ENCODE peak calls at places on chromosome 22, in six cellular contexts. K is fibroblast of mammary gland, J is cardiac muscle cell, I is fibroblast of the aortic adventitia, E is HepG2, R is AG10803. U is an unnamed sample.

GRCh38 chr22:22164541-22165272 is 79.9 kb upstream of the VPREB1 start:
- DNase-seq in R (no peak), E (no peak), J (no peak), K (no peak), I (no peak), U (no peak)

GRCh38 chr22:40908895-40909294 is 42.3 kb upstream of the RBX1 start:
- DNase-seq in K (no peak), R (no peak), I (no peak), J (no peak), E (no peak), U (no peak)

GRCh38 chr22:30033891-30034290 is 46.4 kb upstream of the HORMAD2 start:
- DNase-seq in I (no peak), K (no peak), E (no peak), J (no peak), R (no peak), U (no peak)

GRCh38 chr22:33883561-33883960 is 36.7 kb downstream of the LARGE1 start:
- DNase-seq in E (no peak), R (no peak), I (no peak), K (no peak), J (no peak), U (no peak)

GRCh38 chr22:36986242-36986821 is 32.9 kb downstream of the TST start:
- DNase-seq in E (no peak), K (peak; percentile 26), J (no peak), I (no peak), R (no peak), U (no peak)

GRCh38 chr22:47056361-47056760 is 293.9 kb downstream of the TBC1D22A start:
- DNase-seq in R (no peak), I (no peak), E (no peak), K (no peak), J (no peak), U (no peak)

GRCh38 chr22:36365020-36365411 is 22.8 kb downstream of the MYH9 start:
- DNase-seq in J (peak; percentile 90), E (no peak), R (peak; percentile 87), K (peak; percentile 100), I (peak; percentile 95), U (peak; percentile 95)

GRCh38 chr22:31286360-31287255 is 5.7 kb downstream of the PIK3IP1 start:
- DNase-seq in E (no peak), K (no peak), J (no peak), I (no peak), R (no peak), U (no peak)

GRCh38 chr22:49408102-49408836 is 419.4 kb downstream of the BRD1 start:
- DNase-seq in J (no peak), I (no peak), E (no peak), R (no peak), K (no peak), U (no peak)

GRCh38 chr22:44753189-44754042 is 1.0 kb downstream of the ARHGAP8 start:
- DNase-seq in R (peak; percentile 78), I (peak; percentile 88), E (no peak), J (peak; percentile 88), K (peak; percentile 58), U (peak; percentile 12)

GRCh38 chr22:17314472-17314871 is 54.8 kb upstream of the CECR2 start:
- DNase-seq in I (no peak), R (no peak), J (no peak), K (no peak), E (no peak), U (no peak)

GRCh38 chr22:44309137-44309536 is 3.6 kb downstream of the SHISAL1 start:
- DNase-seq in I (peak; percentile 97), J (peak; percentile 93), E (no peak), R (peak; percentile 97), K (peak; percentile 95), U (peak; percentile 95)

GRCh38 chr22:44159230-44159629 is 21.5 kb upstream of the PARVG start:
- DNase-seq in K (no peak), I (peak; percentile 89), E (no peak), J (peak; percentile 44), R (no peak), U (no peak)

GRCh38 chr22:50691521-50691920 is 18.9 kb downstream of the SHANK3 start:
- DNase-seq in E (peak; percentile 33), J (peak; percentile 62), R (peak; percentile 29), K (peak; percentile 62), I (peak; percentile 61), U (peak; percentile 43)

GRCh38 chr22:46586123-46586519 is 34.1 kb upstream of the GRAMD4 start:
- DNase-seq in I (no peak), E (no peak), R (no peak), K (no peak), J (no peak), U (no peak)

GRCh38 chr22:39244073-39244495 is 698 bp downstream of the PDGFB start:
- DNase-seq in E (no peak), J (no peak), R (no peak), I (no peak), K (no peak), U (no peak)

GRCh38 chr22:36267058-36267457 is 14.1 kb downstream of the APOL1 start:
- DNase-seq in K (no peak), E (no peak), I (no peak), J (no peak), R (no peak), U (no peak)

GRCh38 chr22:21585389-21585788 is 17.9 kb downstream of the UBE2L3 start:
- DNase-seq in K (no peak), J (no peak), I (no peak), E (no peak), R (no peak), U (no peak)

GRCh38 chr22:28935713-28936112 is 52.3 kb downstream of the ZNRF3 start:
- DNase-seq in K (no peak), I (no peak), R (no peak), J (no peak), E (no peak), U (no peak)
- TF ChIP-seq CTCF in K (no peak), I (peak; percentile 55), R (no peak), J (peak; percentile 27), E (no peak), U (peak; percentile 67)

DNA sequence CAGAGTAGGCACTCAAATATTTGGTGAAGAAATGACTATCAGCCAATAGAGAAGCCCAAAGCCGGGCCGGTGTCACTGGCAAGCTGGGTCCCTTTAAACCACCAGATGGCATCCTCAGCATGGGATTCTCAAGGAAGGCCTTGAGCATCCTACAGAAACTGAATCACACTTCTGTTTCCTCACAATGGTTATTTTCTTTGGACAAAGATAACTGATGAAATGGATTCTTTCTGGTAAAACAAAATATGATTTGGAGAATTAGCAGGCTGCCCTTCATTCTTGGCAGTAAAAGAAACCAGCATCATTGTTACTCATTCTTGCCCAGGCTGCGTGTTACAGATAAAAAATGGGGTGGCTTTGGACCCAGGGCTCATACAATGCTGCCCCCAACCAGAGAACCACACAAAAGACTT is 30.3 kb upstream of the ASPHD2 start:
- DNase-seq in J (peak; percentile 85), I (peak; percentile 93), R (peak; percentile 78), E (no peak), K (peak; percentile 78), U (peak; percentile 69)
- TF ChIP-seq CTCF in J (peak; percentile 85), I (peak; percentile 87), R (peak; percentile 91), E (peak; percentile 58), K (peak; percentile 72), U (peak; percentile 82)

DNA sequence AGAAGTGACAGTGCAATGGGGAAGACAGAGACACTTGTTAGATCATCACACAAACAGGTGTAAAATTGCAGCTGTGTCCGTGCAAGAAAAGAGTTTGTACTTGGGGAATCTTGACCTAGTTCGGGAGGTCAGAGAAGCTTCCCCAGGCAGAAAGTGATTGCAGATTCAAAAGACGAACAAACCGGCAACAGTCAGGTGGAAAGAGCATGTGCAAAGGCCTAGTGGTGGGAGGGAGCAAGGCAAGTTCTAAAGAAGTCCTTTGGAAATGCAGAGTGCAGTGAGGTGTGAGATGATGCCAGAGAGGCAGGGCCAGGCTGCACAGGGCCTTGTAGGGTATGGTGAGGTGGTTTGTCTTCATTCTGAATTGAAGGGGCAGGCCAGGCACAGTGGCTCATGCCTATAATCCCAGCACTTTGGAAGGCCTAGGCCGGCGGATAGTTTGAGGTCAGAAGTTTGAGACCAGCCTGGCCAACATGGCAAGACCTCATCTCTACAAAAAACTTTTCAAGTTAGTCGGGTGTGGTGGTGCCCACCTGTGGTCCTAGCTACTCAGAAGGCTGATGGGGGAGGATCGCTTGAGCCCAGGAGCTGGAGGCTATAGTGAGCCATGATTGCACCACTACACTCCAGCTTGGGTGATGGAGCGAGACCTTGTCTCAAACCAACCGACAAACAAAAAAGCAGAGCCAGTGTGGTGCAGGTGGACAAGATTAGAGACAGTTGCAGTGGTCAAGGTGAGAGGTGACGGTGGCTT is 1.9 kb upstream of the ESS2 start:
- DNase-seq in I (no peak), E (peak; percentile 25), J (no peak), R (no peak), K (no peak), U (no peak)
- TF ChIP-seq CTCF in I (no peak), E (no peak), J (no peak), R (no peak), K (no peak), U (no peak)

GRCh38 chr22:24270556-24271405 is at the start of gene SPECC1L:
- DNase-seq in R (peak; percentile 89), I (peak; percentile 94), E (peak; percentile 79), K (peak; percentile 89), J (peak; percentile 97), U (peak; percentile 88)
- TF ChIP-seq CTCF in R (no peak), I (no peak), E (peak; percentile 38), K (no peak), J (peak; percentile 24), U (peak; percentile 41)

U was measured in HFFc6.